ENCODE peak calls at places on chromosomes 5 and 9, in eight cellular contexts. One of them, this sample, is unnamed.
A peak's percentile ranks its signal among the peaks of the same experiment; 100 is the strongest.

GRCh38 chr5:94893404-94894145 is 275.1 kb downstream of the SLF1 start:
- DNase-seq in lung: no peak
- DNase-seq in gastrocnemius medialis: no peak
- DNase-seq in retinal pigment epithelial cell: no peak
- DNase-seq in AG09309: no peak
- DNase-seq in fibroblast of lung: peak; percentile 56
- DNase-seq in A549: no peak
- DNase-seq in NB4: peak; percentile 15
- DNase-seq in this sample: peak; percentile 22

GRCh38 chr5:82793808-82794419 is 283.3 kb downstream of the TMEM167A start:
- DNase-seq in lung: peak; percentile 31
- DNase-seq in gastrocnemius medialis: no peak
- DNase-seq in retinal pigment epithelial cell: no peak
- DNase-seq in AG09309: no peak
- DNase-seq in fibroblast of lung: peak; percentile 17
- DNase-seq in A549: peak; percentile 11
- DNase-seq in NB4: peak; percentile 39
- DNase-seq in this sample: peak; percentile 48

GRCh38 chr5:78803386-78803785 is 154.8 kb upstream of the LHFPL2 start:
- DNase-seq in lung: no peak
- DNase-seq in gastrocnemius medialis: peak; percentile 63
- DNase-seq in retinal pigment epithelial cell: peak; percentile 13
- DNase-seq in AG09309: no peak
- DNase-seq in fibroblast of lung: peak; percentile 82
- DNase-seq in A549: no peak
- DNase-seq in NB4: no peak
- DNase-seq in this sample: peak; percentile 44

GRCh38 chr9:16976427-16976826 is 106.0 kb upstream of the BNC2 start:
- DNase-seq in lung: no peak
- DNase-seq in gastrocnemius medialis: no peak
- DNase-seq in retinal pigment epithelial cell: no peak
- DNase-seq in AG09309: no peak
- DNase-seq in fibroblast of lung: no peak
- DNase-seq in A549: no peak
- DNase-seq in NB4: no peak
- DNase-seq in this sample: no peak

GRCh38 chr9:70120834-70121510 is 77.3 kb downstream of the MAMDC2 start:
- DNase-seq in lung: peak; percentile 36
- DNase-seq in gastrocnemius medialis: peak; percentile 62
- DNase-seq in retinal pigment epithelial cell: no peak
- DNase-seq in AG09309: peak; percentile 84
- DNase-seq in fibroblast of lung: peak; percentile 88
- DNase-seq in A549: no peak
- DNase-seq in NB4: no peak
- DNase-seq in this sample: peak; percentile 90

GRCh38 chr9:85453850-85454249 is 287.9 kb downstream of the AGTPBP1 start:
- DNase-seq in lung: no peak
- DNase-seq in gastrocnemius medialis: no peak
- DNase-seq in retinal pigment epithelial cell: no peak
- DNase-seq in AG09309: no peak
- DNase-seq in fibroblast of lung: no peak
- DNase-seq in A549: no peak
- DNase-seq in NB4: no peak
- DNase-seq in this sample: no peak

GRCh38 chr9:126613656-126614055 is at the start of gene LMX1B:
- DNase-seq in lung: no peak
- DNase-seq in gastrocnemius medialis: no peak
- DNase-seq in retinal pigment epithelial cell: no peak
- DNase-seq in AG09309: no peak
- DNase-seq in fibroblast of lung: peak; percentile 56
- DNase-seq in A549: peak; percentile 89
- DNase-seq in NB4: no peak
- DNase-seq in this sample: peak; percentile 32

GRCh38 chr5:35803221-35803651 is 53.5 kb upstream of the IL7R start:
- DNase-seq in lung: no peak
- DNase-seq in gastrocnemius medialis: no peak
- DNase-seq in retinal pigment epithelial cell: peak; percentile 10
- DNase-seq in AG09309: no peak
- DNase-seq in fibroblast of lung: peak; percentile 69
- DNase-seq in A549: no peak
- DNase-seq in NB4: no peak
- DNase-seq in this sample: peak; percentile 59

GRCh38 chr5:8842906-8843590 is 702.8 kb downstream of the SEMA5A start:
- DNase-seq in lung: no peak
- DNase-seq in gastrocnemius medialis: no peak
- DNase-seq in retinal pigment epithelial cell: no peak
- DNase-seq in AG09309: no peak
- DNase-seq in fibroblast of lung: peak; percentile 68
- DNase-seq in A549: no peak
- DNase-seq in NB4: peak; percentile 4
- DNase-seq in this sample: peak; percentile 82

GRCh38 chr9:131260751-131261452 is 15.4 kb downstream of the FAM78A start:
- DNase-seq in lung: no peak
- DNase-seq in gastrocnemius medialis: no peak
- DNase-seq in retinal pigment epithelial cell: no peak
- DNase-seq in AG09309: no peak
- DNase-seq in fibroblast of lung: no peak
- DNase-seq in A549: no peak
- DNase-seq in NB4: no peak
- DNase-seq in this sample: no peak

GRCh38 chr9:30103647-30104394 is 2280.6 kb upstream of the ACO1 start:
- DNase-seq in lung: no peak
- DNase-seq in gastrocnemius medialis: no peak
- DNase-seq in retinal pigment epithelial cell: no peak
- DNase-seq in AG09309: no peak
- DNase-seq in fibroblast of lung: no peak
- DNase-seq in A549: no peak
- DNase-seq in NB4: no peak
- DNase-seq in this sample: peak; percentile 70

GRCh38 chr5:178309271-178310008 is 76.8 kb upstream of the PHYKPL start:
- DNase-seq in lung: no peak
- DNase-seq in gastrocnemius medialis: peak; percentile 10
- DNase-seq in retinal pigment epithelial cell: no peak
- DNase-seq in AG09309: no peak
- DNase-seq in fibroblast of lung: no peak
- DNase-seq in A549: no peak
- DNase-seq in NB4: no peak
- DNase-seq in this sample: no peak

GRCh38 chr5:22889714-22890113 is 36.6 kb upstream of the CDH12 start:
- DNase-seq in lung: no peak
- DNase-seq in gastrocnemius medialis: no peak
- DNase-seq in retinal pigment epithelial cell: no peak
- DNase-seq in AG09309: no peak
- DNase-seq in fibroblast of lung: peak; percentile 47
- DNase-seq in A549: no peak
- DNase-seq in NB4: no peak
- DNase-seq in this sample: no peak

GRCh38 chr5:39148983-39149534 is 70.3 kb downstream of the FYB1 start:
- DNase-seq in lung: no peak
- DNase-seq in gastrocnemius medialis: no peak
- DNase-seq in retinal pigment epithelial cell: no peak
- DNase-seq in AG09309: no peak
- DNase-seq in fibroblast of lung: peak; percentile 34
- DNase-seq in A549: no peak
- DNase-seq in NB4: peak; percentile 30
- DNase-seq in this sample: peak; percentile 32

GRCh38 chr9:136244116-136244775 is 1.4 kb downstream of the QSOX2 start:
- DNase-seq in lung: no peak
- DNase-seq in gastrocnemius medialis: no peak
- DNase-seq in retinal pigment epithelial cell: no peak
- DNase-seq in AG09309: no peak
- DNase-seq in fibroblast of lung: no peak
- DNase-seq in A549: no peak
- DNase-seq in NB4: peak; percentile 70
- DNase-seq in this sample: no peak

GRCh38 chr9:14741369-14741768 is 18.8 kb upstream of the CER1 start:
- DNase-seq in lung: no peak
- DNase-seq in gastrocnemius medialis: no peak
- DNase-seq in retinal pigment epithelial cell: no peak
- DNase-seq in AG09309: no peak
- DNase-seq in fibroblast of lung: no peak
- DNase-seq in A549: no peak
- DNase-seq in NB4: no peak
- DNase-seq in this sample: no peak

GRCh38 chr5:17951392-17952169 is 317.3 kb downstream of the TAF11L14 start:
- DNase-seq in lung: no peak
- DNase-seq in gastrocnemius medialis: no peak
- DNase-seq in retinal pigment epithelial cell: no peak
- DNase-seq in AG09309: no peak
- DNase-seq in fibroblast of lung: no peak
- DNase-seq in A549: peak; percentile 13
- DNase-seq in NB4: peak; percentile 20
- DNase-seq in this sample: no peak

GRCh38 chr9:34896112-34896511 is 62.0 kb upstream of the PHF24 start:
- DNase-seq in lung: no peak
- DNase-seq in gastrocnemius medialis: no peak
- DNase-seq in retinal pigment epithelial cell: no peak
- DNase-seq in AG09309: no peak
- DNase-seq in fibroblast of lung: no peak
- DNase-seq in A549: no peak
- DNase-seq in NB4: peak; percentile 28
- DNase-seq in this sample: no peak

GRCh38 chr9:108270041-108270440 is 585.7 kb downstream of the ACTL7B start:
- DNase-seq in lung: no peak
- DNase-seq in gastrocnemius medialis: no peak
- DNase-seq in retinal pigment epithelial cell: peak; percentile 26
- DNase-seq in AG09309: no peak
- DNase-seq in fibroblast of lung: no peak
- DNase-seq in A549: no peak
- DNase-seq in NB4: no peak
- DNase-seq in this sample: peak; percentile 54

GRCh38 chr5:9947944-9948343 is 301.7 kb downstream of the ATPSCKMT start:
- DNase-seq in lung: no peak
- DNase-seq in gastrocnemius medialis: no peak
- DNase-seq in retinal pigment epithelial cell: peak; percentile 36
- DNase-seq in AG09309: no peak
- DNase-seq in fibroblast of lung: no peak
- DNase-seq in A549: no peak
- DNase-seq in NB4: no peak
- DNase-seq in this sample: peak; percentile 7

GRCh38 chr5:9954869-9955268 is 294.8 kb downstream of the ATPSCKMT start:
- DNase-seq in lung: no peak
- DNase-seq in gastrocnemius medialis: no peak
- DNase-seq in retinal pigment epithelial cell: peak; percentile 73
- DNase-seq in AG09309: no peak
- DNase-seq in fibroblast of lung: no peak
- DNase-seq in A549: no peak
- DNase-seq in NB4: no peak
- DNase-seq in this sample: no peak

GRCh38 chr5:9955586-9955985 is 294.1 kb downstream of the ATPSCKMT start:
- DNase-seq in lung: no peak
- DNase-seq in gastrocnemius medialis: no peak
- DNase-seq in retinal pigment epithelial cell: peak; percentile 86
- DNase-seq in AG09309: no peak
- DNase-seq in fibroblast of lung: no peak
- DNase-seq in A549: no peak
- DNase-seq in NB4: no peak
- DNase-seq in this sample: no peak

GRCh38 chr5:9953691-9954090 is 296.0 kb downstream of the ATPSCKMT start:
- DNase-seq in lung: no peak
- DNase-seq in gastrocnemius medialis: no peak
- DNase-seq in retinal pigment epithelial cell: no peak
- DNase-seq in AG09309: no peak
- DNase-seq in fibroblast of lung: no peak
- DNase-seq in A549: no peak
- DNase-seq in NB4: no peak
- DNase-seq in this sample: no peak

DNA sequence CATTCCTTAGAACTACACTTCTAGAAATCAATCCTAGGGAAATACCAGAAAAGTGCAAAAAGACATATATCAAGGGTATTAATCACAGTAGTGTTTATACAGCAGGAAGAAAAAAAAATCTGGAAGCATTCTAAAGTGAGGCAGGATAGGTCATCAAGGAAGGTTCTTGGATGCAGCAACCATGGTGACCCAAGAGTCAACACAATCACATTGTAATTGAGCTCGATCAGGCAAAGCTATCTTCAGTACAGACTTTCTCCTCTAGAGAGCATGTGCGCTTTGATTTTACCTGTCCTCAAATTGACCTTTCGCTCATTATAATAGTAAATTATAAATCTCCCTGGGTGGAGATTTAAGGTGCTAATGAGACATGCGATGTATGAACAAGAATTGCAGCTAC is 297.8 kb downstream of the ATPSCKMT start:
- DNase-seq in lung: no peak
- DNase-seq in gastrocnemius medialis: no peak
- DNase-seq in retinal pigment epithelial cell: no peak
- DNase-seq in AG09309: no peak
- DNase-seq in fibroblast of lung: no peak
- DNase-seq in A549: no peak
- DNase-seq in NB4: no peak
- DNase-seq in this sample: no peak
- H3K4me3 ChIP-seq in lung: no peak overlapping the region
- H3K4me3 ChIP-seq in gastrocnemius medialis: no peak overlapping the region
- H3K4me3 ChIP-seq in retinal pigment epithelial cell: no peak overlapping the region
- H3K4me3 ChIP-seq in AG09309: no peak overlapping the region
- H3K4me3 ChIP-seq in fibroblast of lung: no peak overlapping the region
- H3K4me3 ChIP-seq in A549: no peak overlapping the region
- H3K4me3 ChIP-seq in NB4: no peak overlapping the region
- H3K4me3 ChIP-seq in this sample: no peak overlapping the region

GRCh38 chr5:179820483-179821297 is at the start of gene SQSTM1:
- DNase-seq in lung: peak; percentile 83
- DNase-seq in gastrocnemius medialis: peak; percentile 78
- DNase-seq in retinal pigment epithelial cell: no peak
- DNase-seq in AG09309: no peak
- DNase-seq in fibroblast of lung: peak; percentile 83
- DNase-seq in A549: no peak
- DNase-seq in NB4: peak; percentile 79
- DNase-seq in this sample: peak; percentile 82
- TF ChIP-seq CTCF in lung: no peak
- TF ChIP-seq CTCF in gastrocnemius medialis: peak; percentile 31
- TF ChIP-seq CTCF in retinal pigment epithelial cell: no peak
- TF ChIP-seq CTCF in AG09309: no peak
- TF ChIP-seq CTCF in fibroblast of lung: no peak
- TF ChIP-seq CTCF in A549: no peak
- TF ChIP-seq CTCF in NB4: no peak
- TF ChIP-seq CTCF in this sample: no peak

GRCh38 chr5:139473565-139473964 is 2.8 kb downstream of the SMIM33 start:
- DNase-seq in lung: no peak
- DNase-seq in gastrocnemius medialis: no peak
- DNase-seq in retinal pigment epithelial cell: no peak
- DNase-seq in AG09309: no peak
- DNase-seq in fibroblast of lung: no peak
- DNase-seq in A549: no peak
- DNase-seq in NB4: peak; percentile 61
- DNase-seq in this sample: no peak
- H3K4me3 ChIP-seq in lung: no peak overlapping the region
- H3K4me3 ChIP-seq in gastrocnemius medialis: no peak overlapping the region
- H3K4me3 ChIP-seq in retinal pigment epithelial cell: no peak overlapping the region
- H3K4me3 ChIP-seq in AG09309: no peak overlapping the region
- H3K4me3 ChIP-seq in fibroblast of lung: no peak overlapping the region
- H3K4me3 ChIP-seq in A549: no peak overlapping the region
- H3K4me3 ChIP-seq in NB4: no peak overlapping the region
- H3K4me3 ChIP-seq in this sample: no peak overlapping the region

GRCh38 chr9:114914139-114914538 is 16.3 kb downstream of the TNFSF8 start:
- DNase-seq in lung: no peak
- DNase-seq in gastrocnemius medialis: no peak
- DNase-seq in retinal pigment epithelial cell: no peak
- DNase-seq in AG09309: no peak
- DNase-seq in fibroblast of lung: no peak
- DNase-seq in A549: no peak
- DNase-seq in NB4: peak; percentile 34
- DNase-seq in this sample: peak; percentile 26
- TF ChIP-seq CTCF in lung: no peak
- TF ChIP-seq CTCF in gastrocnemius medialis: no peak
- TF ChIP-seq CTCF in retinal pigment epithelial cell: peak; percentile 23
- TF ChIP-seq CTCF in AG09309: peak; percentile 25
- TF ChIP-seq CTCF in fibroblast of lung: peak; percentile 20
- TF ChIP-seq CTCF in A549: no peak
- TF ChIP-seq CTCF in NB4: peak; percentile 36
- TF ChIP-seq CTCF in this sample: peak; percentile 49

This sample was measured in fibroblast of villous mesenchyme.